ENCODE peak calls at places on chromosomes 12 and 14, in seven cellular contexts. J is smooth muscle cell of the brain vasculature; P is left lobe of liver; W is CD8-positive, alpha-beta memory T cell; I is retina; X is glutamatergic neuron; H is D341Med. M is an unnamed sample.

GRCh38 chr12:123111498-123112165 is 39.3 kb downstream of the PITPNM2 start:
- DNase-seq in X (no peak), J (no peak), P (no peak), H (no peak), W (no peak), I (no peak), M (no peak)

GRCh38 chr12:12983420-12984035 is 16.5 kb downstream of the HEBP1 start:
- DNase-seq in J (no peak), X (no peak), P (no peak), W (peak; percentile 4), I (peak; percentile 24), H (peak; percentile 66), M (no peak)

GRCh38 chr12:121036810-121037326 is 2.2 kb downstream of the OASL start:
- DNase-seq in J (no peak), H (no peak), W (no peak), I (no peak), P (no peak), X (no peak), M (no peak)

GRCh38 chr12:113133036-113133435 is 2.5 kb downstream of the RASAL1 start:
- DNase-seq in J (no peak), W (no peak), X (no peak), P (no peak), H (no peak), I (no peak), M (no peak)

GRCh38 chr14:104794641-104795467 is 694 bp downstream of the AKT1 start:
- DNase-seq in X (no peak), I (peak; percentile 64), H (peak; percentile 85), J (no peak), W (peak; percentile 25), P (no peak), M (no peak)

GRCh38 chr12:89236748-89237428 is 115.4 kb downstream of the DUSP6 start:
- DNase-seq in H (no peak), W (no peak), I (no peak), X (no peak), J (no peak), P (no peak), M (no peak)

GRCh38 chr12:93911436-93911835 is 234.3 kb downstream of the CRADD start:
- DNase-seq in H (no peak), I (no peak), W (no peak), J (no peak), X (no peak), P (no peak), M (no peak)

GRCh38 chr12:65649126-65649525 is 175.2 kb upstream of the HMGA2 start:
- DNase-seq in X (no peak), H (no peak), I (no peak), J (peak; percentile 80), W (no peak), P (no peak), M (peak; percentile 99)

GRCh38 chr14:104898195-104898558 is 26.5 kb upstream of the PLD4 start:
- DNase-seq in W (no peak), P (no peak), H (peak; percentile 29), X (no peak), I (no peak), J (no peak), M (no peak)

GRCh38 chr12:115398311-115398781 is 714.4 kb upstream of the TBX3 start:
- DNase-seq in H (no peak), X (no peak), I (no peak), P (no peak), J (no peak), W (no peak), M (no peak)

GRCh38 chr14:81396108-81396507 is 4.0 kb downstream of the STON2 start:
- DNase-seq in W (no peak), H (no peak), P (no peak), X (no peak), J (no peak), I (no peak), M (no peak)

GRCh38 chr12:95022477-95022876 is 19.0 kb upstream of the NDUFA12 start:
- DNase-seq in J (no peak), H (no peak), W (no peak), I (no peak), P (no peak), X (no peak), M (no peak)

GRCh38 chr12:52264435-52264825 is 10.0 kb upstream of the KRT86 start:
- DNase-seq in J (no peak), I (no peak), P (no peak), W (no peak), H (no peak), X (no peak), M (no peak)

GRCh38 chr14:64704145-64704742 is at the start of gene PLEKHG3:
- DNase-seq in H (peak; percentile 77), I (peak; percentile 91), X (peak; percentile 82), P (peak; percentile 92), W (no peak), J (no peak), M (no peak)

GRCh38 chr12:130330685-130331084 is 7.0 kb upstream of the PIWIL1 start:
- DNase-seq in X (no peak), W (no peak), P (no peak), J (no peak), H (no peak), I (no peak), M (no peak)

GRCh38 chr12:52631676-52632459 is 13.5 kb upstream of the KRT73 start:
- DNase-seq in H (peak; percentile 5), I (no peak), X (no peak), P (peak; percentile 28), W (no peak), J (no peak), M (no peak)

GRCh38 chr14:87656315-87656714 is 336.7 kb downstream of the GALC start:
- DNase-seq in X (no peak), P (no peak), W (no peak), J (no peak), I (no peak), H (no peak), M (no peak)

GRCh38 chr12:58847876-58848600 is 72.3 kb downstream of the LRIG3 start:
- DNase-seq in J (no peak), H (no peak), W (no peak), X (no peak), I (peak; percentile 49), P (no peak), M (no peak)

GRCh38 chr12:117501470-117501869 is 140.0 kb upstream of the NOS1 start:
- DNase-seq in I (no peak), P (peak; percentile 91), X (no peak), W (no peak), J (no peak), H (no peak), M (no peak)

GRCh38 chr14:64303471-64303917 is 9.3 kb upstream of the ESR2 start:
- DNase-seq in I (no peak), X (no peak), W (peak; percentile 31), P (no peak), J (no peak), H (peak; percentile 49), M (peak; percentile 19)

GRCh38 chr14:67440513-67440912 is 28.5 kb upstream of the PLEK2 start:
- DNase-seq in W (no peak), I (no peak), J (no peak), X (no peak), H (no peak), P (no peak), M (no peak)

GRCh38 chr12:2646341-2646740 is 148.4 kb upstream of the FKBP4 start:
- DNase-seq in P (no peak), I (no peak), J (no peak), W (no peak), X (no peak), H (no peak), M (no peak)

GRCh38 chr12:58923781-58924180 is 3.5 kb upstream of the LRIG3 start:
- DNase-seq in X (no peak), I (no peak), W (no peak), H (no peak), P (no peak), J (no peak), M (no peak)

GRCh38 chr12:25884920-25885234 is 73.6 kb upstream of the RASSF8 start:
- DNase-seq in P (no peak), I (no peak), H (no peak), X (no peak), J (no peak), W (no peak), M (no peak)

GRCh38 chr14:29321646-29322045 is 555.1 kb downstream of the FOXG1 start:
- DNase-seq in P (no peak), X (no peak), H (no peak), I (no peak), W (no peak), J (no peak), M (no peak)

GRCh38 chr12:5783274-5783920 is 161.7 kb downstream of the ANO2 start:
- DNase-seq in W (no peak), J (no peak), I (no peak), H (no peak), P (no peak), X (no peak), M (no peak)

GRCh38 chr12:3305464-3305863 is 185.5 kb upstream of the PRMT8 start:
- DNase-seq in J (no peak), I (no peak), H (no peak), W (no peak), X (no peak), P (no peak), M (no peak)

GRCh38 chr12:106214576-106214975 is 33.2 kb downstream of the CKAP4 start:
- DNase-seq in I (no peak), H (no peak), W (no peak), P (no peak), X (no peak), J (no peak), M (no peak)

GRCh38 chr12:52876371-52876770 is 27.6 kb upstream of the KRT78 start:
- DNase-seq in H (no peak), I (no peak), W (no peak), X (no peak), P (no peak), J (no peak), M (no peak)

GRCh38 chr12:53059434-53060063 is 9.7 kb downstream of the TNS2 start:
- DNase-seq in I (no peak), J (no peak), P (no peak), H (peak; percentile 22), X (no peak), W (no peak), M (no peak)

GRCh38 chr12:101761347-101761746 is 22.1 kb upstream of the SYCP3 start:
- DNase-seq in J (no peak), X (no peak), P (no peak), I (no peak), W (no peak), H (no peak), M (no peak)

GRCh38 chr12:3315201-3315661 is 175.8 kb upstream of the PRMT8 start:
- DNase-seq in P (no peak), I (peak; percentile 86), J (no peak), W (no peak), H (no peak), X (no peak), M (peak; percentile 67)

GRCh38 chr14:94052662-94053061 is 26.5 kb downstream of the OTUB2 start:
- DNase-seq in X (no peak), J (no peak), W (no peak), I (no peak), P (no peak), H (no peak), M (no peak)

GRCh38 chr14:80213602-80214001 is 2.3 kb upstream of the DIO2 start:
- DNase-seq in W (no peak), X (peak; percentile 23), I (no peak), P (no peak), J (peak; percentile 13), H (peak; percentile 60), M (peak; percentile 1)

GRCh38 chr14:56273949-56274348 is 155.7 kb downstream of the PELI2 start:
- DNase-seq in W (no peak), H (no peak), J (no peak), I (no peak), X (no peak), P (no peak), M (no peak)